ENCODE peak calls at places on chromosome 4, in four cellular contexts. R is neuronal stem cell, S is IMR-90, G is H1. K is an unnamed sample.

GRCh38 chr4:79874197-79874596 is 198.8 kb downstream of the ANTXR2 start:
- DNase-seq in G (no peak), S (no peak), R (no peak), K (no peak)

GRCh38 chr4:102794999-102795398 is 32.4 kb downstream of the UBE2D3 start:
- DNase-seq in R (no peak), G (no peak), S (no peak), K (no peak)

GRCh38 chr4:145843148-145843547 is 95.5 kb downstream of the ZNF827 start:
- DNase-seq in S (peak), R (no peak), G (no peak), K (no peak)

GRCh38 chr4:78645853-78646757 is 94.5 kb downstream of the ANXA3 start:
- DNase-seq in R (no peak), S (peak), G (no peak), K (peak)

GRCh38 chr4:150943831-150944230 is 71.3 kb downstream of the LRBA start:
- DNase-seq in G (no peak), S (no peak), R (no peak), K (no peak)

GRCh38 chr4:39037491-39037825 is 5.2 kb upstream of the TMEM156 start:
- DNase-seq in R (peak), S (peak), G (no peak), K (peak)

GRCh38 chr4:154692311-154692818 is 51.4 kb upstream of the LRAT start:
- DNase-seq in S (no peak), R (no peak), G (no peak), K (no peak)

GRCh38 chr4:153465922-153466636 is at the start of gene TMEM131L:
- DNase-seq in R (peak), S (peak), G (no peak), K (peak)

GRCh38 chr4:78870056-78870455 is 69.2 kb downstream of the PAQR3 start:
- DNase-seq in R (no peak), G (no peak), S (no peak), K (no peak)

GRCh38 chr4:108366716-108367115 is 198.0 kb upstream of the LEF1 start:
- DNase-seq in S (no peak), G (no peak), R (no peak), K (no peak)

GRCh38 chr4:152591361-152591760 is 55.5 kb upstream of the FBXW7 start:
- DNase-seq in G (peak), S (peak), R (peak), K (peak)

GRCh38 chr4:138113819-138114415 is 128.2 kb downstream of the SLC7A11 start:
- DNase-seq in G (no peak), S (peak), R (no peak), K (peak)

GRCh38 chr4:3437582-3437936 is 4.2 kb upstream of the HGFAC start:
- DNase-seq in G (no peak), S (no peak), R (no peak), K (no peak)

GRCh38 chr4:185285632-185286393 is 76.4 kb downstream of the SNX25 start:
- DNase-seq in G (no peak), R (no peak), S (no peak), K (no peak)

GRCh38 chr4:138669479-138670165 is 346.0 kb upstream of the NOCT start:
- DNase-seq in S (peak), R (no peak), G (no peak), K (peak)

GRCh38 chr4:175562537-175562936 is 249.5 kb downstream of the GPM6A start:
- DNase-seq in S (no peak), R (no peak), G (no peak), K (no peak)

GRCh38 chr4:174946246-174946645 is 28.1 kb downstream of the ADAM29 start:
- DNase-seq in G (no peak), R (no peak), S (no peak), K (no peak)

GRCh38 chr4:47213971-47214370 is 182.6 kb downstream of the GABRB1 start:
- DNase-seq in S (peak), R (no peak), G (no peak), K (peak)

GRCh38 chr4:89482248-89482647 is 174.6 kb upstream of the GPRIN3 start:
- DNase-seq in R (peak), S (peak), G (no peak), K (peak)

GRCh38 chr4:118351851-118352827 is 664 bp downstream of the PRSS12 start:
- DNase-seq in S (peak), R (peak), G (no peak), K (peak)

GRCh38 chr4:43607827-43608461 is 715.4 kb downstream of the GRXCR1 start:
- DNase-seq in S (no peak), R (no peak), G (no peak), K (no peak)

GRCh38 chr4:99404595-99405287 is 30.4 kb downstream of the ADH7 start:
- DNase-seq in R (no peak), G (no peak), S (peak), K (peak)

DNA sequence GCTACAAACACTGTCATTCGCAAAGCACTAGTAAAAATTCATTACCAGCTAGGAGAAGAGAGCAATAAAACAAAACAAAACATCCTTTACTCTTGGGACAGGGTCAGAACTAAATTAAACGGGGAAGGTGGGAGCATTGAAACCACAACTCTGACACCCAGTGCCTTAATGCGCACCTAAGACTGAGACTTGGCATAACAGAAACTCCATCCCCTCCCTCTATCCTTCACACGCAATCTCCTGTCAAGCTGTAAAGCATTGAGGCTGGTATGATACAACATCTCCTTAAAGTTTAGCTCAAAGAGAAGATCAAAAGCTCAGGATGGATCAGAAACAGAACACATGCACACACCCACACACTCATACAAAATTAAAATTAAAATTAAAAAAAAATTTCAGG is 951.3 kb downstream of the STIM2 start:
- DNase-seq in G (no peak), R (no peak), S (no peak), K (no peak)
- H2AFZ ChIP-seq in G (peak), R (no peak), S (no peak), K (no peak)

DNA sequence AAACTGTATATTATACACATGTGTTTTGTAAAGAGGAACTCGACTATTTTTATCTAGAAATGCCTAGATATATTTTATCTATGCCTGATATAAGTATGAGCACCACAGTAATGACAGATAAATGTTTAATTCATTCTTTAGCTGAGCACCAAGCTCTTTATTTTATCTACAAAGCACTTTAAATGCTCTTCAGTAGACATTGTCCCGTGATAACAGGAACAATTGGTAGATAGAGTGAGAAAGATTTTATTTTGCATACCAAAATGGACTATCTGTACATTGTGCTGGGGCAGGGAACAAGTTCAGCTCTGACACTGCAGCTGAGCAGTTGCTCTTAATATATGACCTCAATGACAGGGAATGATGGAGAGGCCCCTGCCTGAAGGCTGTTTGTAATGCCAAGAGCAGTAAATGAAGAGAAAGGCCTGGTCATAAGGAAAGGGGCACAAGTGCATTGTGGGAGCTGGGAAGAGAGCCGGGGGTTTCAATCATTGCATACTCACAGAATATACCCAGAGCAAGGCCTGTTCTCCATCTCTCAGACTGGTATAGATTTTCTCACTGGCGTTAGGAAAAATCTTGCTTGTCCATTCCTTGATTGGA is 57.3 kb downstream of the SEPTIN11 start:
- DNase-seq in R (no peak), G (no peak), S (no peak), K (no peak)
- H3K14ac ChIP-seq in R (no peak), G (no peak), S (peak), K (no peak)

GRCh38 chr4:158121203-158121586 is 51.6 kb downstream of the GASK1B start:
- DNase-seq in R (no peak), G (no peak), S (peak), K (peak)
- H2AFZ ChIP-seq in R (peak), G (no peak), S (no peak), K (no peak)

GRCh38 chr4:8308856-8309771 is 39.6 kb downstream of the HTRA3 start:
- DNase-seq in S (peak), R (no peak), G (no peak), K (peak)
- H3K14ac ChIP-seq in S (no peak), R (peak), G (no peak), K (no peak)

GRCh38 chr4:73069338-73070071 is at the start of gene COX18:
- DNase-seq in R (peak), G (peak), S (peak), K (peak)
- H2AFZ ChIP-seq in R (peak), G (peak), S (peak), K (peak)

DNA sequence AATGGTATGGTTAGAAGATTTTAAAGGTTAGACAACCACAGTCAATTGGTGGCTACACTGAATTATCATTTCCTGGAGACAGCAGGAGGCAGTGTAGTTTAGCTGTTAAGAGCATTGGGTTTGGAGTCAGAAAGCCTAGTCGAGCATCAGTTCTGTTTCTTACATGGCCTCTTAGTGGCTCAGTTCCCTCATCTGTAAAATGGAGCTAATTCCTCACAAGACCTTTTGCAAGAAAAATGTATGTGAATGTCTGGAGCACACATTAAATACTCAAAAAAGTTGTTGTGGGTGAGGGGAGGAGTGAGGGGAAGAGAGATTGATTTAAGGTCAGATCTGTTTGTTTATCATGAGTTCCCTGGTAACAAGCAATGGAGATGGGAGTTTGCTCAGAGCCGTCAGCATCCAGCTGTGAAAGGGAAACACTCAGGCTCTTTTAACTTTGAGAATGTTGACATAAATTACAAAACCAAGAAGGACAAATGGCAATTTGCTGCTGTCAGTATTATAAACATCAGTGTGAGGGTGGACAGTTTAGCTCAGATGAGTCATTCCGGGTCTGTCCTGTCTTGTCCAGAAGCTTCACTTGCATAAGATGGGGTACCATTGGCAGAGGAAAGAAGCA is 98.2 kb upstream of the PGRMC2 start:
- DNase-seq in S (peak), G (no peak), R (no peak), K (peak)
- H3K14ac ChIP-seq in S (peak), G (no peak), R (no peak), K (no peak)